ENCODE peak calls at places on chromosomes 6 and 20, in ten cellular contexts. One of them, this sample, is unnamed.

GRCh38 chr6:134822920-134823430 is 126.9 kb downstream of the ALDH8A1 start:
- DNase-seq in AG09309: peak; percentile 57
- DNase-seq in fibroblast of mammary gland: peak; percentile 93
- DNase-seq in transverse colon: peak; percentile 32
- DNase-seq in heart left ventricle: peak; percentile 28
- DNase-seq in left lung: no peak
- DNase-seq in ovary: peak; percentile 42
- DNase-seq in progenitor cell of endocrine pancreas: peak; percentile 43
- DNase-seq in hepatocyte: peak; percentile 89
- DNase-seq in CD4-positive, alpha-beta T cell: no peak
- DNase-seq in this sample: no peak

GRCh38 chr6:17305219-17306001 is 24.2 kb downstream of the RBM24 start:
- DNase-seq in fibroblast of mammary gland: no peak
- DNase-seq in ovary: no peak
- DNase-seq in left lung: no peak
- DNase-seq in AG09309: no peak
- DNase-seq in hepatocyte: no peak
- DNase-seq in transverse colon: no peak
- DNase-seq in progenitor cell of endocrine pancreas: no peak
- DNase-seq in heart left ventricle: no peak
- DNase-seq in CD4-positive, alpha-beta T cell: no peak
- DNase-seq in this sample: no peak

GRCh38 chr6:88119769-88120168 is 46.4 kb downstream of the CNR1 start:
- DNase-seq in AG09309: no peak
- DNase-seq in hepatocyte: peak; percentile 52
- DNase-seq in progenitor cell of endocrine pancreas: no peak
- DNase-seq in fibroblast of mammary gland: peak; percentile 17
- DNase-seq in left lung: no peak
- DNase-seq in ovary: no peak
- DNase-seq in CD4-positive, alpha-beta T cell: no peak
- DNase-seq in transverse colon: no peak
- DNase-seq in heart left ventricle: no peak
- DNase-seq in this sample: no peak

GRCh38 chr6:31010393-31011060 is at the start of gene MUC22:
- DNase-seq in left lung: no peak
- DNase-seq in progenitor cell of endocrine pancreas: no peak
- DNase-seq in ovary: no peak
- DNase-seq in heart left ventricle: no peak
- DNase-seq in CD4-positive, alpha-beta T cell: no peak
- DNase-seq in fibroblast of mammary gland: peak; percentile 75
- DNase-seq in hepatocyte: no peak
- DNase-seq in AG09309: peak; percentile 8
- DNase-seq in transverse colon: no peak
- DNase-seq in this sample: no peak

GRCh38 chr6:149896491-149896890 is 1.4 kb downstream of the RAET1E start:
- DNase-seq in CD4-positive, alpha-beta T cell: no peak
- DNase-seq in AG09309: no peak
- DNase-seq in transverse colon: no peak
- DNase-seq in heart left ventricle: no peak
- DNase-seq in hepatocyte: no peak
- DNase-seq in fibroblast of mammary gland: peak; percentile 58
- DNase-seq in progenitor cell of endocrine pancreas: no peak
- DNase-seq in left lung: no peak
- DNase-seq in ovary: no peak
- DNase-seq in this sample: no peak

GRCh38 chr6:25227854-25228253 is 51.3 kb upstream of the CARMIL1 start:
- DNase-seq in CD4-positive, alpha-beta T cell: no peak
- DNase-seq in ovary: no peak
- DNase-seq in progenitor cell of endocrine pancreas: no peak
- DNase-seq in fibroblast of mammary gland: peak; percentile 11
- DNase-seq in left lung: no peak
- DNase-seq in AG09309: no peak
- DNase-seq in heart left ventricle: no peak
- DNase-seq in hepatocyte: no peak
- DNase-seq in transverse colon: no peak
- DNase-seq in this sample: no peak

GRCh38 chr20:57445298-57445697 is 54.1 kb downstream of the RBM38 start:
- DNase-seq in heart left ventricle: peak; percentile 86
- DNase-seq in CD4-positive, alpha-beta T cell: no peak
- DNase-seq in left lung: no peak
- DNase-seq in transverse colon: peak; percentile 50
- DNase-seq in ovary: peak; percentile 87
- DNase-seq in hepatocyte: peak; percentile 41
- DNase-seq in progenitor cell of endocrine pancreas: no peak
- DNase-seq in fibroblast of mammary gland: peak; percentile 71
- DNase-seq in AG09309: peak; percentile 56
- DNase-seq in this sample: no peak

GRCh38 chr20:6708010-6708409 is 59.5 kb upstream of the BMP2 start:
- DNase-seq in left lung: peak; percentile 74
- DNase-seq in CD4-positive, alpha-beta T cell: no peak
- DNase-seq in fibroblast of mammary gland: peak; percentile 53
- DNase-seq in heart left ventricle: peak; percentile 73
- DNase-seq in hepatocyte: peak; percentile 72
- DNase-seq in ovary: peak; percentile 9
- DNase-seq in transverse colon: peak; percentile 82
- DNase-seq in AG09309: peak; percentile 7
- DNase-seq in progenitor cell of endocrine pancreas: no peak
- DNase-seq in this sample: no peak

GRCh38 chr6:109060585-109060984 is 34.1 kb downstream of the SESN1 start:
- DNase-seq in fibroblast of mammary gland: no peak
- DNase-seq in progenitor cell of endocrine pancreas: no peak
- DNase-seq in heart left ventricle: no peak
- DNase-seq in ovary: no peak
- DNase-seq in transverse colon: no peak
- DNase-seq in hepatocyte: no peak
- DNase-seq in CD4-positive, alpha-beta T cell: no peak
- DNase-seq in left lung: no peak
- DNase-seq in AG09309: no peak
- DNase-seq in this sample: no peak

GRCh38 chr6:109062216-109062615 is 32.4 kb downstream of the SESN1 start:
- DNase-seq in ovary: no peak
- DNase-seq in fibroblast of mammary gland: no peak
- DNase-seq in CD4-positive, alpha-beta T cell: no peak
- DNase-seq in heart left ventricle: no peak
- DNase-seq in progenitor cell of endocrine pancreas: no peak
- DNase-seq in transverse colon: no peak
- DNase-seq in AG09309: no peak
- DNase-seq in hepatocyte: no peak
- DNase-seq in left lung: no peak
- DNase-seq in this sample: no peak

GRCh38 chr6:109059148-109059547 is 35.5 kb downstream of the SESN1 start:
- DNase-seq in left lung: no peak
- DNase-seq in hepatocyte: no peak
- DNase-seq in fibroblast of mammary gland: peak; percentile 52
- DNase-seq in AG09309: no peak
- DNase-seq in progenitor cell of endocrine pancreas: no peak
- DNase-seq in CD4-positive, alpha-beta T cell: no peak
- DNase-seq in transverse colon: no peak
- DNase-seq in ovary: no peak
- DNase-seq in heart left ventricle: no peak
- DNase-seq in this sample: no peak

GRCh38 chr6:109058620-109059019 is 36.0 kb downstream of the SESN1 start:
- DNase-seq in ovary: no peak
- DNase-seq in CD4-positive, alpha-beta T cell: no peak
- DNase-seq in progenitor cell of endocrine pancreas: no peak
- DNase-seq in AG09309: no peak
- DNase-seq in transverse colon: no peak
- DNase-seq in hepatocyte: no peak
- DNase-seq in fibroblast of mammary gland: no peak
- DNase-seq in heart left ventricle: no peak
- DNase-seq in left lung: no peak
- DNase-seq in this sample: no peak

DNA sequence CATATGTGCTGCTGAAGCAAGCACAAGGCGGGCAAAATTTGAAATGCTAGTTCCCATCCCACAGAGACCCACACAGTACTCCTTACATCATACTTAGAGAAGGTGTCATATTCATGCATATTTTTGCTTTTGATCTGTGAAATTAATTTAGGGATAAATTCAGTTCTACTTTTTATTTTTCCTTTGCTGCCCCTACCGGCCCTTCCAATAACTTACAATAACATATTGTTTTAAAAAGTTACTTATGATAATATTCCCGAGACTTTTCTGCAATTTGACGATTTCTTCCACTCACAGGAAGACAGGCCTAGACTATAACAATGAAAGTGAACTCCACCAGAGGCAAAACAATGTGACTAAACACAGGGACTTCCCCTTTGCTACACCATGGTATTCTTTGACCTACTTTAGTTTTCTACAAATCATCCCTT is 35.0 kb downstream of the SESN1 start:
- DNase-seq in ovary: no peak
- DNase-seq in AG09309: no peak
- DNase-seq in fibroblast of mammary gland: peak; percentile 62
- DNase-seq in progenitor cell of endocrine pancreas: no peak
- DNase-seq in transverse colon: no peak
- DNase-seq in heart left ventricle: no peak
- DNase-seq in hepatocyte: no peak
- DNase-seq in left lung: no peak
- DNase-seq in CD4-positive, alpha-beta T cell: no peak
- DNase-seq in this sample: no peak
- TF ChIP-seq CTCF in ovary: no peak
- TF ChIP-seq CTCF in AG09309: peak; percentile 29
- TF ChIP-seq CTCF in fibroblast of mammary gland: peak; percentile 30
- TF ChIP-seq CTCF in progenitor cell of endocrine pancreas: no peak
- TF ChIP-seq CTCF in transverse colon: no peak
- TF ChIP-seq CTCF in heart left ventricle: no peak
- TF ChIP-seq CTCF in hepatocyte: no peak
- TF ChIP-seq CTCF in left lung: no peak
- TF ChIP-seq CTCF in CD4-positive, alpha-beta T cell: no peak
- TF ChIP-seq CTCF in this sample: no peak

DNA sequence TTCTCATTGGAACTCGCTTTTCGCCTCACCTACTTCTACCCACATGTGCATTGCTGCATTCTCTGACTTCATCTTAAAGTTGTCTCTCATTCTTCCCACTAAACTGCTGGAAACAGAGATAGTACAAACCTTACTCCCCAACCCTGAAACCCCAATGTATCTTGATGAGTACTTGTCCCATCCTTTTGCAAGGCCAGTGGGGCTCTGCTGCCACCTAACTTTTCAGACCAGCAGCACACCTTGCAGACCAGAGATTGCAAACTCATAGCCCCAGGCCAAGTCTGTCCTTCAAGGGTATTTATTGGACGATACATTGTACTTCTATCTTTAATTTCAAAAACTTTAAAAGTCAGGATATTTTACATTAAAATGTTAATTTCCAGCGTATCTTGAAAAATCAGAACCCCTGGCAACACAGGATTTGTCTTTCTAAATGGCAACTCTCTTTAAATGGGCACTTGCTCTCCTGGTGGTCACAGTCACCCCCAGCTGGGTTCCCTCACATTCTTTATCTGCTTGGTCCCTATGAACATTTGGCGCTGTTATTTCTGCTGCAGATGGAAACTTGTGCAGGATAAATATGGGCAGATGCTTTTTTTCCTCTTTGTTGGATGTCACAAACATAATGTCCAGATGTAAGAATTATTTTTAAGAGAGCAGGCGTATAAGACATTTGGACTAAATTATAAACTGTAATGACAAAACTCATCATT is 83.9 kb downstream of the SOD2 start:
- DNase-seq in left lung: no peak
- DNase-seq in heart left ventricle: no peak
- DNase-seq in transverse colon: no peak
- DNase-seq in AG09309: no peak
- DNase-seq in ovary: no peak
- DNase-seq in CD4-positive, alpha-beta T cell: no peak
- DNase-seq in progenitor cell of endocrine pancreas: no peak
- DNase-seq in hepatocyte: no peak
- DNase-seq in fibroblast of mammary gland: peak; percentile 58
- DNase-seq in this sample: no peak
- TF ChIP-seq CTCF in left lung: no peak
- TF ChIP-seq CTCF in heart left ventricle: no peak
- TF ChIP-seq CTCF in transverse colon: no peak
- TF ChIP-seq CTCF in AG09309: peak; percentile 79
- TF ChIP-seq CTCF in ovary: no peak
- TF ChIP-seq CTCF in CD4-positive, alpha-beta T cell: no peak
- TF ChIP-seq CTCF in progenitor cell of endocrine pancreas: peak; percentile 37
- TF ChIP-seq CTCF in hepatocyte: peak; percentile 36
- TF ChIP-seq CTCF in fibroblast of mammary gland: peak; percentile 89
- TF ChIP-seq CTCF in this sample: peak; percentile 55

GRCh38 chr6:157380779-157381561 is at the start of gene ZDHHC14:
- DNase-seq in CD4-positive, alpha-beta T cell: peak; percentile 90
- DNase-seq in AG09309: peak; percentile 46
- DNase-seq in progenitor cell of endocrine pancreas: peak; percentile 73
- DNase-seq in fibroblast of mammary gland: peak; percentile 73
- DNase-seq in heart left ventricle: peak; percentile 95
- DNase-seq in left lung: peak; percentile 92
- DNase-seq in ovary: peak; percentile 85
- DNase-seq in hepatocyte: peak; percentile 93
- DNase-seq in transverse colon: peak; percentile 92
- DNase-seq in this sample: peak; percentile 90

GRCh38 chr6:157383471-157383870 is 2.5 kb downstream of the ZDHHC14 start:
- DNase-seq in hepatocyte: no peak
- DNase-seq in left lung: no peak
- DNase-seq in transverse colon: no peak
- DNase-seq in fibroblast of mammary gland: no peak
- DNase-seq in progenitor cell of endocrine pancreas: no peak
- DNase-seq in CD4-positive, alpha-beta T cell: no peak
- DNase-seq in AG09309: no peak
- DNase-seq in heart left ventricle: no peak
- DNase-seq in ovary: no peak
- DNase-seq in this sample: no peak

GRCh38 chr6:157380458-157380778 is 572 bp upstream of the ZDHHC14 start:
- DNase-seq in AG09309: no peak
- DNase-seq in heart left ventricle: no peak
- DNase-seq in progenitor cell of endocrine pancreas: no peak
- DNase-seq in fibroblast of mammary gland: no peak
- DNase-seq in left lung: no peak
- DNase-seq in ovary: no peak
- DNase-seq in CD4-positive, alpha-beta T cell: no peak
- DNase-seq in hepatocyte: no peak
- DNase-seq in transverse colon: no peak
- DNase-seq in this sample: peak; percentile 73

GRCh38 chr6:157379656-157380457 is 1.1 kb upstream of the ZDHHC14 start:
- DNase-seq in CD4-positive, alpha-beta T cell: peak; percentile 87
- DNase-seq in hepatocyte: peak; percentile 93
- DNase-seq in fibroblast of mammary gland: peak; percentile 86
- DNase-seq in ovary: peak; percentile 86
- DNase-seq in AG09309: peak; percentile 56
- DNase-seq in heart left ventricle: peak; percentile 94
- DNase-seq in left lung: peak; percentile 92
- DNase-seq in progenitor cell of endocrine pancreas: peak; percentile 78
- DNase-seq in transverse colon: peak; percentile 93
- DNase-seq in this sample: peak; percentile 88

GRCh38 chr6:157381631-157382621 is 936 bp downstream of the ZDHHC14 start:
- DNase-seq in progenitor cell of endocrine pancreas: peak; percentile 36
- DNase-seq in ovary: peak; percentile 52
- DNase-seq in left lung: peak; percentile 59
- DNase-seq in heart left ventricle: peak; percentile 78
- DNase-seq in transverse colon: peak; percentile 69
- DNase-seq in fibroblast of mammary gland: peak; percentile 37
- DNase-seq in hepatocyte: peak; percentile 77
- DNase-seq in AG09309: no peak
- DNase-seq in CD4-positive, alpha-beta T cell: peak; percentile 54
- DNase-seq in this sample: no peak
- TF ChIP-seq CTCF in progenitor cell of endocrine pancreas: peak; percentile 4
- TF ChIP-seq CTCF in ovary: no peak
- TF ChIP-seq CTCF in left lung: no peak
- TF ChIP-seq CTCF in heart left ventricle: peak; percentile 8
- TF ChIP-seq CTCF in transverse colon: no peak
- TF ChIP-seq CTCF in fibroblast of mammary gland: no peak
- TF ChIP-seq CTCF in hepatocyte: no peak
- TF ChIP-seq CTCF in AG09309: no peak
- TF ChIP-seq CTCF in CD4-positive, alpha-beta T cell: no peak
- TF ChIP-seq CTCF in this sample: peak; percentile 18

GRCh38 chr20:1430004-1430451 is 36.6 kb downstream of the NSFL1C start:
- DNase-seq in fibroblast of mammary gland: peak; percentile 97
- DNase-seq in progenitor cell of endocrine pancreas: no peak
- DNase-seq in left lung: no peak
- DNase-seq in heart left ventricle: no peak
- DNase-seq in ovary: no peak
- DNase-seq in hepatocyte: peak; percentile 19
- DNase-seq in AG09309: peak; percentile 58
- DNase-seq in CD4-positive, alpha-beta T cell: no peak
- DNase-seq in transverse colon: no peak
- DNase-seq in this sample: no peak

GRCh38 chr20:1424336-1424735 is 31.5 kb upstream of the FKBP1A start:
- DNase-seq in AG09309: no peak
- DNase-seq in transverse colon: no peak
- DNase-seq in progenitor cell of endocrine pancreas: no peak
- DNase-seq in ovary: no peak
- DNase-seq in hepatocyte: no peak
- DNase-seq in left lung: no peak
- DNase-seq in fibroblast of mammary gland: peak; percentile 24
- DNase-seq in heart left ventricle: no peak
- DNase-seq in CD4-positive, alpha-beta T cell: no peak
- DNase-seq in this sample: no peak

GRCh38 chr20:1426231-1426849 is 33.5 kb upstream of the FKBP1A start:
- DNase-seq in heart left ventricle: no peak
- DNase-seq in transverse colon: no peak
- DNase-seq in ovary: no peak
- DNase-seq in AG09309: no peak
- DNase-seq in left lung: no peak
- DNase-seq in progenitor cell of endocrine pancreas: no peak
- DNase-seq in CD4-positive, alpha-beta T cell: no peak
- DNase-seq in fibroblast of mammary gland: no peak
- DNase-seq in hepatocyte: no peak
- DNase-seq in this sample: no peak

GRCh38 chr20:1429143-1429728 is 36.4 kb upstream of the FKBP1A start:
- DNase-seq in ovary: no peak
- DNase-seq in left lung: no peak
- DNase-seq in fibroblast of mammary gland: no peak
- DNase-seq in AG09309: no peak
- DNase-seq in heart left ventricle: no peak
- DNase-seq in transverse colon: peak; percentile 21
- DNase-seq in hepatocyte: no peak
- DNase-seq in CD4-positive, alpha-beta T cell: no peak
- DNase-seq in progenitor cell of endocrine pancreas: no peak
- DNase-seq in this sample: no peak

DNA sequence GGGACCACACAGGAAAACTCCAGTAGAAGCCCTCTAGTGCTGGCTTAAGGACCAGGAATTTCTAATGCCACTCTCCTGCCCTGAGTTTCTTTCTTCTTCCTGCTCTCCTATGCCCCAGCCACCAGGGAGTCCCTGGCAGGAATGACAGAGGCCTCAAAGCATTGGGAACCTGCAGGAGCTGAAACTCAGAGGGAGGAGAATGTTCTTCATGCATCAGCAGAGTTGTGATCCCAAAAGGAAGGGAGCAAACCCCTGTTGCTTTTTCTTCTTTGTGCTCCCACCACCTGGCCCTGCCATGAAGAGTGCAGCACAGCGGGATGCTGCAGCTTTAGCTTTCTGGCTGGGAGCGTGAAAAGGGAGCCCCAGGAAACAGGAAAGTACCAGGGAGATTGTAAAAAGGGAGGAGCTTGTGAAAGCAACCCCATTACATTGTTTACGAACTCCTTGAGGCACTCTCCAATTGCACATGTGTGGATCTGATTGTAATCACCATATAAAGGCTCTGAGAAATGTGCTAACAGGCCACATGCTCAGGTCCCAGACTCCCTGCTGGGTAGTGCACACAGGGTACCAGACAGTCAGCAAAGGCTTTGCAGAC is 34.7 kb upstream of the FKBP1A start:
- DNase-seq in CD4-positive, alpha-beta T cell: no peak
- DNase-seq in transverse colon: no peak
- DNase-seq in progenitor cell of endocrine pancreas: no peak
- DNase-seq in heart left ventricle: no peak
- DNase-seq in ovary: no peak
- DNase-seq in hepatocyte: no peak
- DNase-seq in AG09309: no peak
- DNase-seq in left lung: no peak
- DNase-seq in fibroblast of mammary gland: no peak
- DNase-seq in this sample: no peak
- TF ChIP-seq CTCF in CD4-positive, alpha-beta T cell: no peak
- TF ChIP-seq CTCF in transverse colon: no peak
- TF ChIP-seq CTCF in progenitor cell of endocrine pancreas: no peak
- TF ChIP-seq CTCF in heart left ventricle: no peak
- TF ChIP-seq CTCF in ovary: no peak
- TF ChIP-seq CTCF in hepatocyte: no peak
- TF ChIP-seq CTCF in AG09309: peak; percentile 0
- TF ChIP-seq CTCF in left lung: no peak
- TF ChIP-seq CTCF in fibroblast of mammary gland: no peak
- TF ChIP-seq CTCF in this sample: peak; percentile 4

This sample was measured in type B pancreatic cell.